ENCODE peak calls at places on chromosomes 12 and 14, in nine cellular contexts. C, G, H, J, S, I, T, D and N are unnamed samples.

GRCh38 chr12:18165422-18165871 is 75.5 kb upstream of the RERGL start:
- DNase-seq in C (no peak), G (no peak), H (no peak), J (no peak), S (peak; percentile 81), I (no peak), T (peak; percentile 55), D (peak; percentile 66), N (peak; percentile 54)

GRCh38 chr14:39395555-39396254 is 36.5 kb downstream of the FBXO33 start:
- DNase-seq in C (no peak), G (no peak), H (no peak), J (no peak), S (peak; percentile 23), I (no peak), T (peak; percentile 16), D (peak; percentile 63), N (peak; percentile 49)

GRCh38 chr14:53542692-53543091 is 389.6 kb upstream of the DDHD1 start:
- DNase-seq in C (peak; percentile 74), G (peak; percentile 25), H (no peak), J (no peak), S (peak; percentile 36), I (no peak), T (peak; percentile 50), D (peak; percentile 31), N (peak; percentile 34)

GRCh38 chr14:61478971-61479473 is 157.6 kb downstream of the PRKCH start:
- DNase-seq in C (no peak), G (no peak), H (peak; percentile 41), J (no peak), S (no peak), I (no peak), T (no peak), D (no peak), N (no peak)

GRCh38 chr12:125387206-125387605 is 322.0 kb downstream of the AACS start:
- DNase-seq in C (no peak), G (no peak), H (no peak), J (no peak), S (no peak), I (no peak), T (no peak), D (no peak), N (no peak)

GRCh38 chr14:104870368-104871144 is 5.5 kb downstream of the CEP170B start:
- DNase-seq in C (no peak), G (no peak), H (no peak), J (no peak), S (no peak), I (peak; percentile 69), T (no peak), D (no peak), N (no peak)

GRCh38 chr12:117981267-117981666 is 12.5 kb upstream of the KSR2 start:
- DNase-seq in C (no peak), G (no peak), H (no peak), J (no peak), S (no peak), I (no peak), T (no peak), D (no peak), N (no peak)

GRCh38 chr14:88871429-88871828 is 47.0 kb downstream of the TTC8 start:
- DNase-seq in C (no peak), G (no peak), H (no peak), J (no peak), S (no peak), I (no peak), T (no peak), D (no peak), N (no peak)

GRCh38 chr14:54577977-54578376 is 11.0 kb downstream of the SAMD4A start:
- DNase-seq in C (peak; percentile 22), G (no peak), H (no peak), J (no peak), S (peak; percentile 76), I (no peak), T (peak; percentile 37), D (no peak), N (no peak)

GRCh38 chr12:95790912-95791849 is 617 bp upstream of the NTN4 start:
- DNase-seq in C (peak; percentile 23), G (no peak), H (no peak), J (no peak), S (no peak), I (peak; percentile 82), T (peak; percentile 31), D (peak; percentile 50), N (peak; percentile 45)

GRCh38 chr14:55889124-55889523 is 229.1 kb upstream of the PELI2 start:
- DNase-seq in C (no peak), G (no peak), H (no peak), J (no peak), S (no peak), I (no peak), T (no peak), D (peak; percentile 93), N (peak; percentile 93)

GRCh38 chr12:49662998-49663843 is 39.9 kb downstream of the PRPF40B start:
- DNase-seq in C (peak; percentile 95), G (peak; percentile 62), H (peak; percentile 75), J (no peak), S (peak; percentile 93), I (peak; percentile 73), T (peak; percentile 81), D (peak; percentile 75), N (peak; percentile 61)

GRCh38 chr12:47736877-47737676 is 11.8 kb upstream of the ENDOU start:
- DNase-seq in C (no peak), G (peak; percentile 85), H (peak; percentile 92), J (no peak), S (peak; percentile 77), I (peak; percentile 93), T (peak; percentile 89), D (no peak), N (no peak)

GRCh38 chr12:92289611-92290010 is 144.0 kb upstream of the BTG1 start:
- DNase-seq in C (no peak), G (no peak), H (no peak), J (no peak), S (no peak), I (no peak), T (no peak), D (no peak), N (no peak)

GRCh38 chr12:65594373-65594772 is 229.9 kb upstream of the HMGA2 start:
- DNase-seq in C (no peak), G (no peak), H (no peak), J (no peak), S (no peak), I (no peak), T (no peak), D (no peak), N (no peak)

GRCh38 chr14:65255583-65256443 is 153.5 kb upstream of the MAX start:
- DNase-seq in C (no peak), G (no peak), H (no peak), J (no peak), S (peak; percentile 48), I (peak; percentile 74), T (peak; percentile 26), D (peak; percentile 84), N (peak; percentile 95)
- TF ChIP-seq CTCF in C (no peak), G (no peak), H (no peak), J (no peak), S (peak; percentile 7), I (no peak), T (no peak), D (no peak), N (no peak)

GRCh38 chr12:120534703-120535655 is 823 bp downstream of the RNF10 start:
- DNase-seq in C (peak; percentile 55), G (peak; percentile 23), H (peak; percentile 28), J (no peak), S (peak; percentile 89), I (peak; percentile 77), T (peak; percentile 80), D (peak; percentile 85), N (peak; percentile 84)
- H3K4me3 ChIP-seq in C (peak overlapping the region; percentile 93), G (peak overlapping the region; percentile 70), H (peak overlapping the region; percentile 86), J (peak overlapping the region; percentile 94), S (peak overlapping the region; percentile 93), I (peak overlapping the region; percentile 87), T (peak overlapping the region; percentile 83), D (peak overlapping the region; percentile 60), N (peak overlapping the region; percentile 66)

GRCh38 chr12:12451063-12451462 is 94.2 kb downstream of the BORCS5 start:
- DNase-seq in C (no peak), G (no peak), H (no peak), J (no peak), S (no peak), I (no peak), T (no peak), D (no peak), N (no peak)

GRCh38 chr12:12449533-12450025 is 92.7 kb downstream of the BORCS5 start:
- DNase-seq in C (peak; percentile 41), G (no peak), H (no peak), J (no peak), S (peak; percentile 64), I (no peak), T (no peak), D (peak; percentile 96), N (peak; percentile 98)

GRCh38 chr12:12447837-12448236 is 91.0 kb downstream of the BORCS5 start:
- DNase-seq in C (no peak), G (no peak), H (no peak), J (no peak), S (no peak), I (no peak), T (no peak), D (no peak), N (no peak)

GRCh38 chr12:12452326-12452725 is 95.4 kb downstream of the BORCS5 start:
- DNase-seq in C (no peak), G (no peak), H (no peak), J (no peak), S (no peak), I (no peak), T (no peak), D (no peak), N (no peak)

GRCh38 chr12:12450043-12450451 is 93.2 kb downstream of the BORCS5 start:
- DNase-seq in C (no peak), G (no peak), H (no peak), J (no peak), S (no peak), I (no peak), T (no peak), D (no peak), N (no peak)
- TF ChIP-seq CTCF in C (no peak), G (no peak), H (no peak), J (no peak), S (no peak), I (no peak), T (no peak), D (no peak), N (no peak)

GRCh38 chr14:33952541-33952940 is 1.7 kb upstream of the EGLN3 start:
- DNase-seq in C (no peak), G (no peak), H (no peak), J (no peak), S (no peak), I (no peak), T (no peak), D (no peak), N (no peak)

GRCh38 chr14:33954016-33954598 is 3.2 kb upstream of the EGLN3 start:
- DNase-seq in C (no peak), G (no peak), H (no peak), J (no peak), S (no peak), I (no peak), T (no peak), D (no peak), N (no peak)

GRCh38 chr14:33949051-33950037 is 1.5 kb downstream of the EGLN3 start:
- DNase-seq in C (no peak), G (no peak), H (no peak), J (no peak), S (no peak), I (no peak), T (no peak), D (no peak), N (no peak)

GRCh38 chr14:33950320-33951182 is at the start of gene EGLN3:
- DNase-seq in C (no peak), G (peak; percentile 88), H (peak; percentile 81), J (no peak), S (peak; percentile 50), I (peak; percentile 87), T (peak; percentile 48), D (peak; percentile 75), N (peak; percentile 92)

GRCh38 chr14:33951183-33951840 is 438 bp upstream of the EGLN3 start:
- DNase-seq in C (peak; percentile 81), G (no peak), H (no peak), J (no peak), S (no peak), I (no peak), T (no peak), D (peak; percentile 37), N (no peak)
- H3K4me3 ChIP-seq in C (peak overlapping the region; percentile 54), G (peak overlapping the region; percentile 64), H (peak overlapping the region; percentile 95), J (peak overlapping the region; percentile 64), S (peak overlapping the region; percentile 67), I (peak overlapping the region; percentile 69), T (peak overlapping the region; percentile 70), D (peak overlapping the region; percentile 95), N (peak overlapping the region; percentile 94)